ENCODE peak calls at places on chromosomes 16 and 17, in four cellular contexts. W is HepG2, U is HCT116, P is K562. I is an unnamed sample.
A peak's percentile ranks its signal among the peaks of the same experiment; 100 is the strongest.

GRCh38 chr17:72266099-72266852 is 145.5 kb downstream of the SOX9 start:
- DNase-seq in P (no peak), W (no peak), U (no peak), I (no peak)

GRCh38 chr17:77437017-77437416 is 296.2 kb downstream of the SEC14L1 start:
- DNase-seq in U (no peak), P (no peak), W (no peak), I (no peak)

GRCh38 chr16:50834701-50835100 is 92.8 kb downstream of the CYLD start:
- DNase-seq in P (no peak), U (no peak), W (no peak), I (no peak)

GRCh38 chr17:19335951-19336631 is 26.4 kb downstream of the B9D1 start:
- DNase-seq in W (no peak), P (no peak), U (no peak), I (no peak)

GRCh38 chr17:27765353-27765752 is 35.0 kb downstream of the NOS2 start:
- DNase-seq in P (no peak), U (no peak), W (no peak), I (no peak)

GRCh38 chr17:76027159-76027839 is at the start of gene EVPL:
- DNase-seq in P (no peak), W (peak; percentile 79), U (peak; percentile 85), I (no peak)

GRCh38 chr17:29617125-29617480 is 5.6 kb downstream of the CORO6 start:
- DNase-seq in P (peak; percentile 66), U (peak; percentile 67), W (peak; percentile 80), I (no peak)

GRCh38 chr17:30858556-30859250 is 26.9 kb downstream of the ATAD5 start:
- DNase-seq in P (no peak), U (no peak), W (no peak), I (no peak)

GRCh38 chr17:17300624-17301568 is 2.3 kb upstream of the NT5M start:
- DNase-seq in P (no peak), W (no peak), U (no peak), I (peak; percentile 57)

GRCh38 chr17:61736438-61736837 is 126.9 kb downstream of the BRIP1 start:
- DNase-seq in W (no peak), P (no peak), U (no peak), I (no peak)

GRCh38 chr16:85291302-85292148 is 179.3 kb upstream of the CIBAR2 start:
- DNase-seq in U (no peak), P (peak; percentile 72), W (peak; percentile 93), I (no peak)

GRCh38 chr17:81513669-81514484 is 1.3 kb upstream of the ACTG1 start:
- DNase-seq in W (peak; percentile 72), U (no peak), P (no peak), I (no peak)

GRCh38 chr16:29675811-29676643 is 3.0 kb upstream of the QPRT start:
- DNase-seq in U (peak; percentile 24), P (peak; percentile 60), W (peak; percentile 60), I (peak; percentile 5)

GRCh38 chr17:19262650-19263620 is 25.8 kb downstream of the EPN2 start:
- DNase-seq in W (no peak), P (no peak), U (no peak), I (no peak)

GRCh38 chr17:81165246-81166032 is at the start of gene PVALEF:
- DNase-seq in W (peak; percentile 48), P (no peak), U (no peak), I (no peak)

GRCh38 chr16:14436410-14436955 is 193.6 kb downstream of the PARN start:
- DNase-seq in W (no peak), U (no peak), P (no peak), I (no peak)

GRCh38 chr16:21194771-21195301 is 16.5 kb downstream of the ZP2 start:
- DNase-seq in P (no peak), W (no peak), U (no peak), I (no peak)

GRCh38 chr16:88927010-88927409 is 50.0 kb downstream of the CBFA2T3 start:
- DNase-seq in W (peak; percentile 61), P (no peak), U (peak; percentile 55), I (no peak)

GRCh38 chr17:11121680-11122079 is 119.3 kb upstream of the SHISA6 start:
- DNase-seq in U (no peak), W (no peak), P (no peak), I (no peak)

GRCh38 chr17:11122908-11123307 is 118.1 kb upstream of the SHISA6 start:
- DNase-seq in U (no peak), W (no peak), P (no peak), I (no peak)
- TF ChIP-seq TCF7L2 in U (no peak), W (no peak), P (no peak), I (no peak)

GRCh38 chr17:50480854-50481490 is 2.3 kb downstream of the RSAD1 start:
- DNase-seq in W (no peak), U (no peak), P (no peak), I (no peak)

GRCh38 chr17:50478391-50479361 is at the start of gene RSAD1:
- DNase-seq in W (peak; percentile 91), U (peak; percentile 87), P (peak; percentile 89), I (no peak)

GRCh38 chr17:50481648-50482047 is 3.0 kb downstream of the RSAD1 start:
- DNase-seq in P (no peak), U (no peak), W (no peak), I (no peak)

GRCh38 chr17:50479522-50480141 is 972 bp downstream of the RSAD1 start:
- DNase-seq in U (peak; percentile 77), P (peak; percentile 83), W (peak; percentile 87), I (no peak)

GRCh38 chr17:50480142-50480764 is 1.6 kb downstream of the RSAD1 start:
- DNase-seq in U (no peak), W (no peak), P (no peak), I (no peak)
- H3K36me3 ChIP-seq in U (peaks cover 34% of the 10 kb centered on the region), W (peaks cover 19% of the 10 kb centered on the region), P (peaks cover 50% of the 10 kb centered on the region), I (no peaks in the 10 kb centered on the region)

GRCh38 chr17:55458977-55459376 is 37.3 kb upstream of the MMD start:
- DNase-seq in P (no peak), W (no peak), U (peak; percentile 49), I (no peak)
- TF ChIP-seq SIN3A in P (no peak), W (no peak), U (no peak), I (no peak)

GRCh38 chr17:2213291-2213960 is 90.2 kb downstream of the SMG6 start:
- DNase-seq in W (no peak), U (no peak), P (no peak), I (no peak)

GRCh38 chr17:2214047-2214717 is 89.4 kb downstream of the SMG6 start:
- DNase-seq in W (no peak), U (no peak), P (peak; percentile 46), I (no peak)

GRCh38 chr17:2218426-2218825 is 85.2 kb downstream of the SMG6 start:
- DNase-seq in P (no peak), U (no peak), W (no peak), I (no peak)

GRCh38 chr17:2214887-2215615 is 88.5 kb downstream of the SMG6 start:
- DNase-seq in W (no peak), U (no peak), P (no peak), I (no peak)

GRCh38 chr17:2215616-2216364 is 87.8 kb downstream of the SMG6 start:
- DNase-seq in U (no peak), P (no peak), W (no peak), I (no peak)
- TF ChIP-seq TCF7L2 in U (no peak), P (no peak), W (no peak), I (no peak)

GRCh38 chr16:71754652-71755051 is 30.2 kb upstream of the PHLPP2 start:
- DNase-seq in P (no peak), U (no peak), W (no peak), I (no peak)
- H3K36me3 ChIP-seq in P (peaks cover 83% of the 10 kb centered on the region), U (peaks cover 56% of the 10 kb centered on the region), W (peaks cover 74% of the 10 kb centered on the region), I (peaks cover 11% of the 10 kb centered on the region)

GRCh38 chr17:32755045-32755805 is 121.7 kb downstream of the MYO1D start:
- DNase-seq in W (peak; percentile 69), U (peak; percentile 52), P (peak; percentile 51), I (peak; percentile 28)

GRCh38 chr17:32756696-32757095 is 120.2 kb downstream of the MYO1D start:
- DNase-seq in P (no peak), W (no peak), U (no peak), I (no peak)

GRCh38 chr17:32757963-32758362 is 119.0 kb downstream of the MYO1D start:
- DNase-seq in W (no peak), P (no peak), U (no peak), I (no peak)

GRCh38 chr17:32763855-32764439 is 113.0 kb downstream of the MYO1D start:
- DNase-seq in P (no peak), W (no peak), U (no peak), I (no peak)

DNA sequence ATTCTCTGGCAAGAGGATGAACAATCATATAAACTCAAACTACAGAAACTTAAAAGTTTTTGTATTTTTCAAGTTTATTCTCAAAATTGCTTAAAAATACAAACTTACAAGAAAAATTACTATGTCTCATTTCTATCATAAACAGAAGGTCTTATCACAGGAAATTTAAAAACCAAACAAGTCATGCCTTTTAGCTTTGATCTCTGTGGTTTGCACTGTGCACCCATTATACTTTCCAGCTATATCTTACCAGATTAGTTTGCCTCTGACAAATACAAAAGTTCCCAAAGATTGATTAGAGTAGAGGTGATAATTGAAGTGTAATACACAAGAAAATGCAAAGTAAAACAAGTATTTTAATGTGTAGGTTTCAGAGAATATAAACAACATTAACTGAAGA is 117.4 kb downstream of the MYO1D start:
- DNase-seq in P (no peak), U (no peak), W (no peak), I (no peak)
- TF ChIP-seq SIN3A in P (no peak), U (no peak), W (no peak), I (no peak)